ENCODE peak calls at places on chromosome 16, in seven cellular contexts. H is stromal cell of bone marrow; U is GM12865; J is Kasumi-1; P is renal cortical epithelial cell; S is EL; K is activated naive CD4-positive, alpha-beta T cell. N is an unnamed sample.

GRCh38 chr16:67393111-67393789 is at the start of gene TPPP3:
- DNase-seq in H (peak), U (peak), J (no peak), P (peak), S (peak), K (no peak), N (peak)

GRCh38 chr16:593406-593805 is 3.5 kb downstream of the RAB40C start:
- DNase-seq in H (no peak), U (no peak), J (no peak), P (peak), S (no peak), K (no peak), N (no peak)

GRCh38 chr16:54289242-54290051 is 2.9 kb upstream of the IRX3 start:
- DNase-seq in H (no peak), U (no peak), J (no peak), P (no peak), S (no peak), K (no peak), N (no peak)

GRCh38 chr16:21167929-21168602 is 9.6 kb downstream of the LDAF1 start:
- DNase-seq in H (no peak), U (no peak), J (no peak), P (no peak), S (no peak), K (no peak), N (peak)

GRCh38 chr16:2867987-2868789 is 10.2 kb upstream of the PRSS22 start:
- DNase-seq in H (peak), U (peak), J (peak), P (peak), S (peak), K (peak), N (peak)

GRCh38 chr16:53132406-53132805 is 77.6 kb downstream of the CHD9 start:
- DNase-seq in H (no peak), U (no peak), J (no peak), P (no peak), S (no peak), K (no peak), N (no peak)

GRCh38 chr16:50657251-50657650 is 23.9 kb downstream of the SNX20 start:
- DNase-seq in H (peak), U (no peak), J (no peak), P (no peak), S (peak), K (no peak), N (no peak)

GRCh38 chr16:74623214-74623842 is 16.4 kb upstream of the GLG1 start:
- DNase-seq in H (no peak), U (peak), J (peak), P (peak), S (peak), K (no peak), N (peak)

GRCh38 chr16:80981103-80981502 is 25.6 kb downstream of the CMC2 start:
- DNase-seq in H (no peak), U (no peak), J (no peak), P (no peak), S (no peak), K (no peak), N (no peak)